ENCODE peak calls at places on chromosome 15, in five cellular contexts. C is mesenchymal stem cell, B is H1, K is trophoblast cell, V is H9. H is an unnamed sample.
A peak's percentile ranks its signal among the peaks of the same experiment; 100 is the strongest.

GRCh38 chr15:41558400-41559238 is at the start of gene TYRO3:
- DNase-seq in B (peak; percentile 82), C (peak; percentile 67), K (peak; percentile 15), V (peak; percentile 54), H (peak; percentile 58)

GRCh38 chr15:99384992-99385669 is 133.8 kb downstream of the LRRC28 start:
- DNase-seq in V (no peak), B (no peak), K (no peak), C (no peak), H (no peak)

GRCh38 chr15:74542192-74543042 is 1.4 kb downstream of the ARID3B start:
- DNase-seq in K (no peak), V (no peak), C (no peak), B (no peak), H (no peak)

GRCh38 chr15:98779463-98780071 is 131.2 kb downstream of the IGF1R start:
- DNase-seq in C (peak; percentile 76), B (peak; percentile 96), K (peak; percentile 85), V (peak; percentile 91), H (peak; percentile 77)

GRCh38 chr15:80418892-80419537 is 14.8 kb downstream of the ARNT2 start:
- DNase-seq in V (no peak), C (peak; percentile 48), B (no peak), K (peak; percentile 42), H (no peak)

GRCh38 chr15:65653341-65653740 is 31.6 kb downstream of the SLC24A1 start:
- DNase-seq in V (no peak), K (no peak), B (no peak), C (peak; percentile 42), H (no peak)

GRCh38 chr15:70436428-70436827 is 326.9 kb downstream of the UACA start:
- DNase-seq in C (no peak), B (no peak), K (no peak), V (no peak), H (no peak)

GRCh38 chr15:68274184-68274848 is 3.2 kb upstream of the FEM1B start:
- DNase-seq in V (no peak), B (no peak), C (no peak), K (no peak), H (no peak)

GRCh38 chr15:84681822-84682221 is 23.8 kb upstream of the NMB start:
- DNase-seq in K (no peak), V (no peak), B (no peak), C (peak; percentile 48), H (no peak)

GRCh38 chr15:60932051-60932915 is 296.8 kb downstream of the RORA start:
- DNase-seq in B (no peak), C (peak; percentile 8), V (peak; percentile 35), K (no peak), H (no peak)

GRCh38 chr15:100189849-100190248 is 151.9 kb downstream of the ADAMTS17 start:
- DNase-seq in B (no peak), C (no peak), V (no peak), K (no peak), H (no peak)

GRCh38 chr15:39582286-39582976 is 1.6 kb downstream of the THBS1 start:
- DNase-seq in V (no peak), B (no peak), K (no peak), C (peak; percentile 41), H (no peak)

GRCh38 chr15:75036269-75036668 is 12.9 kb downstream of the PPCDC start:
- DNase-seq in K (peak; percentile 90), B (peak; percentile 64), C (peak; percentile 32), V (peak; percentile 91), H (no peak)

GRCh38 chr15:35013370-35013769 is 25.3 kb upstream of the ZNF770 start:
- DNase-seq in K (no peak), V (no peak), C (no peak), B (no peak), H (no peak)

GRCh38 chr15:31758126-31758525 is 272.2 kb upstream of the CHRNA7 start:
- DNase-seq in V (no peak), B (no peak), K (no peak), C (no peak), H (no peak)

GRCh38 chr15:80967991-80968510 is 21.6 kb downstream of the MESD start:
- DNase-seq in K (no peak), V (no peak), C (no peak), B (peak; percentile 41), H (no peak)

GRCh38 chr15:31338318-31338878 is 11.8 kb downstream of the KLF13 start:
- DNase-seq in B (no peak), V (no peak), C (no peak), K (no peak), H (no peak)

GRCh38 chr15:31437686-31438085 is 111.1 kb downstream of the KLF13 start:
- DNase-seq in B (no peak), K (no peak), V (no peak), C (no peak), H (no peak)

GRCh38 chr15:54082836-54083492 is 104.7 kb downstream of the UNC13C start:
- DNase-seq in K (no peak), C (no peak), B (peak; percentile 72), V (peak; percentile 44), H (peak; percentile 52)

GRCh38 chr15:41958002-41958420 is 14.3 kb downstream of the EHD4 start:
- DNase-seq in V (no peak), C (no peak), B (no peak), K (no peak), H (no peak)

GRCh38 chr15:69568621-69569020 is 116.0 kb downstream of the RPLP1 start:
- DNase-seq in K (peak; percentile 47), C (no peak), V (no peak), B (no peak), H (no peak)

GRCh38 chr15:96247631-96248305 is 82.7 kb upstream of the NR2F2 start:
- DNase-seq in K (peak; percentile 20), V (no peak), C (no peak), B (no peak), H (no peak)

GRCh38 chr15:45773149-45773548 is 138.3 kb downstream of the SQOR start:
- DNase-seq in K (no peak), C (no peak), B (no peak), V (no peak), H (no peak)

GRCh38 chr15:32682569-32682968 is 35.2 kb upstream of the GREM1 start:
- DNase-seq in V (no peak), B (no peak), K (no peak), C (peak; percentile 89), H (no peak)

GRCh38 chr15:55917881-55918296 is 75.5 kb downstream of the NEDD4 start:
- DNase-seq in C (peak; percentile 96), K (peak; percentile 40), B (no peak), V (no peak), H (no peak)

GRCh38 chr15:73560501-73561117 is 72.6 kb downstream of the NPTN start:
- DNase-seq in B (no peak), V (no peak), K (peak; percentile 53), C (peak; percentile 83), H (no peak)

GRCh38 chr15:64017082-64017588 is 29.1 kb downstream of the DAPK2 start:
- DNase-seq in B (no peak), K (peak; percentile 48), C (no peak), V (no peak), H (no peak)

GRCh38 chr15:64013179-64014043 is 32.9 kb downstream of the DAPK2 start:
- DNase-seq in V (no peak), K (peak; percentile 61), B (no peak), C (peak; percentile 19), H (no peak)

GRCh38 chr15:64017591-64018163 is 28.6 kb downstream of the DAPK2 start:
- DNase-seq in K (no peak), B (no peak), V (no peak), C (no peak), H (no peak)

GRCh38 chr15:64016257-64016656 is 30.0 kb downstream of the DAPK2 start:
- DNase-seq in C (no peak), V (no peak), B (no peak), K (no peak), H (no peak)

GRCh38 chr15:64014995-64015394 is 31.3 kb downstream of the DAPK2 start:
- DNase-seq in V (no peak), C (no peak), K (no peak), B (no peak), H (no peak)
- H2BK5ac ChIP-seq in V (no peak overlapping the region), C (no peak overlapping the region), K (no peak overlapping the region), B (no peak overlapping the region), H (no peak overlapping the region)

GRCh38 chr15:51172190-51172589 is 77.5 kb upstream of the TNFAIP8L3 start:
- DNase-seq in C (no peak), K (no peak), V (no peak), B (no peak), H (no peak)
- H2BK12ac ChIP-seq in C (no peak overlapping the region), K (no peak overlapping the region), V (no peak overlapping the region), B (no peak overlapping the region), H (no peak overlapping the region)

GRCh38 chr15:62301993-62302665 is 137.0 kb upstream of the C2CD4B start:
- DNase-seq in B (no peak), K (no peak), V (no peak), C (peak; percentile 17), H (no peak)
- H2AK5ac ChIP-seq in B (no peak overlapping the region), K (no peak overlapping the region), V (no peak overlapping the region), C (no peak overlapping the region), H (no peak overlapping the region)

GRCh38 chr15:88650556-88650955 is 11.7 kb downstream of the ISG20 start:
- DNase-seq in C (no peak), V (no peak), B (no peak), K (no peak), H (no peak)

GRCh38 chr15:88648357-88649214 is 9.8 kb downstream of the ISG20 start:
- DNase-seq in V (no peak), C (peak; percentile 29), B (peak; percentile 36), K (no peak), H (no peak)

GRCh38 chr15:88647362-88648105 is 8.7 kb downstream of the ISG20 start:
- DNase-seq in V (peak; percentile 22), K (no peak), C (no peak), B (peak; percentile 40), H (no peak)

GRCh38 chr15:88649753-88650551 is 11.1 kb downstream of the ISG20 start:
- DNase-seq in V (no peak), C (no peak), K (no peak), B (peak; percentile 50), H (no peak)

DNA sequence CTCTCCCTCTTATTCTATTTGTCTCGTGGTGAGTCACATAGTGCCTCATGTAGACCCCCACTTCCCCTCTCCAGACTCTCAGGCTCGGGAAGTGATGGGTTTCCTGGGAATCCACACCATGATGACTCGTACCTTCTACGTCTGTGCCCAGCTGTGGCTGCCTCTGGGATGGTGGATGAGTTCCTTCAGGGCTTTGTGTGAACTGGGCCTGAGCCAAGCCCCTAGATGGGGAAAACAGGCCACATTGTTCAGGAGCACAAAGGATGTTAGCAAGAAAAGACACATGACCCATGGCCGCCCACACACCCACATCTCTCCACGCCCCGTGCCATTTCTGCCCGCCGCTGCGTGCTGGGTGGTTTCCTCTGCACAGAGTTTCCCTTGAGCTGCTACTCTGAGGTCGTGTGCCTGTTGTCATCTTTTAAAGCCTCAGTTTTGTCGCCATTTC is 10.5 kb downstream of the ISG20 start:
- DNase-seq in V (no peak), K (no peak), B (no peak), C (peak; percentile 90), H (no peak)
- H2BK5ac ChIP-seq in V (no peak overlapping the region), K (no peak overlapping the region), B (no peak overlapping the region), C (no peak overlapping the region), H (no peak overlapping the region)